ENCODE peak calls at places on chromosomes 2 and 18, in ten cellular contexts. H is MM.1S, P is ovary, W is upper lobe of right lung, B is thoracic aorta, S is thyroid gland, T is small intestine, R is H9, L is prostate gland, M is Karpas-422. X is an unnamed sample.

GRCh38 chr18:79903787-79904356 is 47.6 kb downstream of the SLC66A2 start:
- DNase-seq in H (no peak), B (no peak), R (no peak), L (peak), M (no peak), W (peak), T (no peak), S (no peak), P (peak), X (peak)

GRCh38 chr2:156320491-156320896 is 12.0 kb downstream of the NR4A2 start:
- DNase-seq in W (no peak), P (peak), H (no peak), M (no peak), S (peak), T (no peak), R (no peak), B (no peak), L (no peak), X (peak)

GRCh38 chr2:20225294-20226151 is 593 bp upstream of the SDC1 start:
- DNase-seq in L (peak), T (peak), R (peak), W (peak), B (no peak), H (peak), M (peak), P (peak), S (peak), X (peak)

GRCh38 chr2:86631846-86632485 is 8.3 kb upstream of the RNF103 start:
- DNase-seq in M (no peak), H (no peak), P (no peak), S (no peak), L (peak), T (peak), B (no peak), W (no peak), R (no peak), X (no peak)

GRCh38 chr2:222595573-222595972 is 60.3 kb downstream of the FARSB start:
- DNase-seq in B (no peak), T (no peak), W (no peak), S (no peak), P (no peak), H (no peak), L (no peak), R (no peak), M (no peak), X (no peak)

GRCh38 chr2:112154246-112155110 is 16.3 kb downstream of the FBLN7 start:
- DNase-seq in R (no peak), H (no peak), M (no peak), W (peak), L (no peak), T (no peak), B (no peak), S (no peak), P (no peak), X (no peak)

GRCh38 chr2:197011777-197012641 is 85.5 kb upstream of the PGAP1 start:
- DNase-seq in L (no peak), W (no peak), S (peak), B (no peak), T (peak), R (no peak), M (peak), H (peak), P (no peak), X (no peak)

GRCh38 chr2:226611944-226612318 is 187.7 kb downstream of the IRS1 start:
- DNase-seq in P (no peak), S (peak), M (no peak), W (no peak), L (no peak), H (no peak), B (no peak), T (no peak), R (no peak), X (no peak)

GRCh38 chr2:241728627-241729026 is 5.8 kb upstream of the D2HGDH start:
- DNase-seq in L (no peak), H (no peak), B (no peak), S (peak), W (no peak), P (no peak), R (no peak), M (no peak), T (no peak), X (no peak)

GRCh38 chr2:26685943-26686839 is 6.3 kb upstream of the KCNK3 start:
- DNase-seq in H (no peak), T (peak), R (no peak), P (no peak), L (peak), B (no peak), M (no peak), W (no peak), S (no peak), X (no peak)

GRCh38 chr2:10221976-10222870 is 80.5 kb upstream of the HPCAL1 start:
- DNase-seq in T (no peak), L (no peak), P (no peak), M (no peak), H (no peak), B (no peak), W (peak), S (no peak), R (no peak), X (no peak)

GRCh38 chr2:189517847-189518535 is 62.6 kb downstream of the SLC40A1 start:
- DNase-seq in W (no peak), H (no peak), M (no peak), P (no peak), R (no peak), T (no peak), L (no peak), S (no peak), B (no peak), X (no peak)

GRCh38 chr18:49869354-49869753 is 56.0 kb upstream of the ACAA2 start:
- DNase-seq in W (peak), R (no peak), S (no peak), H (no peak), M (no peak), L (peak), B (no peak), P (no peak), T (no peak), X (no peak)

GRCh38 chr2:133607679-133608078 is 39.4 kb upstream of the NCKAP5 start:
- DNase-seq in B (no peak), T (no peak), S (no peak), R (no peak), P (no peak), W (no peak), L (no peak), M (no peak), H (no peak), X (no peak)

GRCh38 chr2:172283476-172283875 is 143.9 kb upstream of the ITGA6 start:
- DNase-seq in P (no peak), W (no peak), B (no peak), L (no peak), T (no peak), M (no peak), S (no peak), H (no peak), R (no peak), X (no peak)

GRCh38 chr2:174076948-174077347 is 111.8 kb upstream of the SP3 start:
- DNase-seq in M (no peak), T (peak), H (no peak), S (no peak), L (no peak), R (no peak), B (no peak), W (no peak), P (no peak), X (no peak)

GRCh38 chr2:228841475-228841874 is 429.6 kb downstream of the PID1 start:
- DNase-seq in L (no peak), S (no peak), P (no peak), T (no peak), M (no peak), H (no peak), R (no peak), B (no peak), W (no peak), X (no peak)

GRCh38 chr2:152047826-152048476 is 50.9 kb downstream of the CACNB4 start:
- DNase-seq in S (peak), W (no peak), L (no peak), M (peak), R (no peak), T (no peak), P (no peak), H (no peak), B (no peak), X (no peak)

DNA sequence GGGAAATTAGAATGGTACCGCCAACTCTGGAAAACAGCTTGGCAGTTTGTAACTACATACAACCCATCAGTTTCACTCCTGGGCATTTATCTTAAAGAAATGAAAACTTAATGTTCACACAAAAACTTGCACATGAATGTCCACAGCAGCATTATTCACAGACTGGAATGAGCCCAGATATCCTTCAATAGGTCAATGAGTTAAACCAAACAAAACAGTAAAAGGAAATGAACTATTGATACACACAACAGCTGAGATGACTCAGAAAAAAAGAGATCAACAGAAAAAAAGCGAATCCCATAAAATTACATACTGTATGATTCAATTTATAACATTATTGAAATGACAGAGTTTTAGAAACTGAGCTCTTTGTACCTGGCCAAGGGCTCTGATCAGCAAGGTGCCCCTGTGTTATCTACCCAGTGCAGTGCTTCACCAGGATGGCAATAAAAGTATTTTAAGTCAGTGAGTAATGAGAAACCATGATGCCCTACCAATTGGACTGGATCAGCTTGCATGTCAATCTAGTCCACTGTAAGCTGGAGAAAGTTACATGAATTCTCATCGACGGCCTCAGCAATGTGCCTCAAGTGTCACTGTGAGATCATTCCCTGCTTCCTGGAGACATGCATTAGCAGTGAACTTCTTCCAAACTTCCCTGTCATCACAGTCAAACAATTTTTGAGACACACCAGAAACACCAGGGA is 21.9 kb downstream of the TMEM237 start:
- DNase-seq in L (no peak), S (no peak), W (no peak), P (no peak), B (no peak), M (no peak), T (no peak), R (no peak), H (no peak), X (no peak)
- H3K27ac ChIP-seq in L (no peak), S (no peak), W (no peak), P (no peak), B (no peak), M (no peak), T (no peak), R (no peak), H (no peak), X (no peak)

GRCh38 chr18:28158083-28158581 is 18.8 kb downstream of the CDH2 start:
- DNase-seq in B (no peak), M (no peak), W (no peak), S (no peak), R (no peak), L (no peak), H (no peak), P (peak), T (no peak), X (no peak)
- H3K27ac ChIP-seq in B (no peak), M (no peak), W (no peak), S (no peak), R (no peak), L (no peak), H (no peak), P (no peak), T (no peak), X (no peak)

DNA sequence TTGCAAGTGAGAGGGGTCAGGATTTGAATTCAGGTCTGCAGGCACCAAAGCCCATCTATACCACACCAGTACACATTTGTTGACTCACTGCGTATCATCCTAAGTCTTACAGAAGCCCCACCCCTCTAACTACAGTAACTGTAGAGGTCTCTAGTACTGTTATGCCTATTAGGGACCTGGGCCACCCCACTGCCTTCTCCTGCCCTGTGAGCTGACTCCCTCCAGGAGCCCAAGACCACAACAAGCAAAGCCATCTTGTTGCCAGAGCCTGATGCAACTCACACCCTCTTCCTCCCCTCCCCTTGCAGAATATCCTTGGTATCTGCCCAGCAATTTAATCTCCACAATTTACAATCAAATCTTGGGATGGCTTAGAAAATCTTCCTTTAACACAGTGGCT is 17.6 kb upstream of the CYP1B1 start:
- DNase-seq in R (no peak), S (no peak), L (no peak), M (no peak), T (no peak), W (no peak), H (no peak), B (no peak), P (no peak), X (no peak)
- H3K27ac ChIP-seq in R (no peak), S (no peak), L (no peak), M (no peak), T (no peak), W (no peak), H (no peak), B (no peak), P (peak), X (no peak)

GRCh38 chr2:75646090-75646582 is 447 bp upstream of the MRPL19 start:
- DNase-seq in W (no peak), H (no peak), M (peak), P (no peak), L (no peak), R (no peak), B (no peak), T (no peak), S (no peak), X (no peak)
- H3K27ac ChIP-seq in W (peak), H (peak), M (no peak), P (peak), L (peak), R (no peak), B (peak), T (no peak), S (peak), X (peak)

GRCh38 chr2:97348841-97349240 is 235.9 kb downstream of the ANKRD36 start:
- DNase-seq in B (no peak), T (no peak), P (no peak), W (no peak), S (no peak), M (no peak), R (no peak), H (no peak), L (no peak), X (no peak)

DNA sequence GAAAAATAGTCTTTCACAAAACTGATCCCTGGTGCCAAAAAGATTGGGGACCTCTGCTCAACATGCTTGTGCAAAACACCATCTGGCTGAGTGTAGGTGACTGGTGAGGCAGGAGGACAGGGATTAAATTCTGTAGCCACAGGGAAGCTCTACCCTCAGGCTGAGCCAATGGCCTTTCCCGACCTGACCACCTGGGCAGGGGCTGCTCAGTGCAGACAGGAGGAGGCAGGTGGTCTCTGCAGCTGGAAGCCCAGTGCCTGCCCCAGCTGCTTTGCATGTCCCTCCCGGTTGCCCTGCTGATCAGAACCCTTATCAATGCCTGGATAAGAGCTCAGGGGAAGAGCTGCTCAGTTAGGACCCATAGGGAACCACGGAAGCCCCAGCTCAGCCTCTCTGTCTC is 235.3 kb downstream of the ANKRD36 start:
- DNase-seq in W (no peak), M (no peak), L (no peak), S (no peak), R (peak), H (no peak), B (no peak), T (no peak), P (no peak), X (no peak)
- H3K27ac ChIP-seq in W (no peak), M (no peak), L (no peak), S (no peak), R (no peak), H (no peak), B (no peak), T (no peak), P (no peak), X (no peak)

GRCh38 chr2:149422337-149422990 is 92.1 kb downstream of the LYPD6 start:
- DNase-seq in R (no peak), H (no peak), L (no peak), T (peak), B (no peak), P (no peak), M (no peak), S (no peak), W (no peak), X (no peak)
- H3K27ac ChIP-seq in R (no peak), H (no peak), L (no peak), T (peak), B (no peak), P (no peak), M (no peak), S (no peak), W (no peak), X (no peak)

GRCh38 chr2:132416996-132417395 is 391 bp downstream of the GPR39 start:
- DNase-seq in M (no peak), B (no peak), T (no peak), R (no peak), H (no peak), L (no peak), W (peak), P (no peak), S (no peak), X (no peak)
- H3K27ac ChIP-seq in M (no peak), B (no peak), T (peak), R (no peak), H (no peak), L (no peak), W (no peak), P (no peak), S (no peak), X (no peak)

DNA sequence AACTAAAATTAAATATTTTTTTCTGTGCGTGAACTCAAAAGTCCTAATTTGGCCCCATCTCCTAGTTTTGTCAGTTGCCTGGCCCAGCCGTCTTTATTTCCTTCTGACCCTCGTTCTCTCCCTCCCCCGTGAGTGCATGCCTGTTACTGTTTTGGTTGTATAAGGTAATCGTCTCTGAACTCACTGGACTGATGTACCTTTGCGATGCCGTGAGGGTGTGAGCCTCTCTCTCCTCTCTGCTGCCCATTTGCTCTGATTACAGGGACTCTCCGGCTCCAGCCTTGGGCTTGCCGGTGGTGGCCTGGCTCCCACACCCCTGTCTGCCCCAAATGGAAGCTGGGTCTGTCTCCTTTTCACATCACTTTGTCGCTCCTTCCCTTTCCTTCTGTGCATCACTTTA is 66.5 kb upstream of the RBM44 start:
- DNase-seq in W (no peak), B (no peak), L (no peak), R (no peak), T (no peak), P (no peak), M (no peak), S (no peak), H (no peak), X (no peak)
- H3K27ac ChIP-seq in W (peak), B (peak), L (peak), R (no peak), T (peak), P (no peak), M (no peak), S (no peak), H (no peak), X (peak)

GRCh38 chr2:46563110-46563731 is 83.9 kb downstream of the TMEM247 start:
- DNase-seq in T (no peak), W (no peak), L (no peak), H (no peak), M (no peak), S (no peak), R (no peak), P (no peak), B (no peak), X (no peak)
- H3K27ac ChIP-seq in T (no peak), W (no peak), L (no peak), H (peak), M (no peak), S (no peak), R (no peak), P (no peak), B (no peak), X (no peak)